ENCODE peak calls at places on chromosomes 2 and 18, in five cellular contexts. F, V, O, B and K are unnamed samples.

GRCh38 chr2:201465524-201465971 is 14.0 kb downstream of the STRADB start:
- DNase-seq in F (no peak), V (peak; percentile 15), O (no peak), B (no peak), K (no peak)

GRCh38 chr2:169815849-169816248 is 8.9 kb downstream of the METTL5 start:
- DNase-seq in F (no peak), V (peak; percentile 49), O (no peak), B (no peak), K (no peak)

GRCh38 chr18:79299711-79300110 is 96.0 kb upstream of the NFATC1 start:
- DNase-seq in F (no peak), V (no peak), O (no peak), B (no peak), K (no peak)

GRCh38 chr2:12177052-12177994 is 430.9 kb downstream of the LPIN1 start:
- DNase-seq in F (peak; percentile 57), V (peak; percentile 84), O (no peak), B (peak; percentile 48), K (peak; percentile 67)

GRCh38 chr18:77067315-77068061 is 65.1 kb downstream of the MBP start:
- DNase-seq in F (no peak), V (peak; percentile 95), O (no peak), B (peak; percentile 90), K (peak; percentile 81)

GRCh38 chr2:240672076-240672700 is 10.5 kb downstream of the AQP12B start:
- DNase-seq in F (no peak), V (no peak), O (no peak), B (no peak), K (no peak)

GRCh38 chr2:12637754-12638153 is 79.0 kb upstream of the TRIB2 start:
- DNase-seq in F (no peak), V (peak; percentile 20), O (no peak), B (no peak), K (no peak)

GRCh38 chr2:45220227-45220626 is 211.0 kb upstream of the SIX2 start:
- DNase-seq in F (no peak), V (peak; percentile 27), O (no peak), B (no peak), K (no peak)

GRCh38 chr2:232839680-232840079 is 30.4 kb upstream of the SNORC start:
- DNase-seq in F (no peak), V (no peak), O (peak; percentile 45), B (no peak), K (peak; percentile 71)

GRCh38 chr2:45302011-45302325 is 292.7 kb upstream of the SIX2 start:
- DNase-seq in F (no peak), V (no peak), O (no peak), B (no peak), K (no peak)

GRCh38 chr18:434410-434809 is 66.1 kb downstream of the COLEC12 start:
- DNase-seq in F (no peak), V (peak; percentile 17), O (no peak), B (no peak), K (no peak)

GRCh38 chr2:202494300-202494699 is 118.2 kb downstream of the BMPR2 start:
- DNase-seq in F (no peak), V (peak; percentile 92), O (no peak), B (no peak), K (no peak)

GRCh38 chr2:107197601-107198000 is 311.6 kb upstream of the ST6GAL2 start:
- DNase-seq in F (no peak), V (no peak), O (no peak), B (no peak), K (no peak)

GRCh38 chr2:144509548-144510205 is 10.2 kb downstream of the ZEB2 start:
- DNase-seq in F (no peak), V (peak; percentile 61), O (no peak), B (no peak), K (no peak)

GRCh38 chr18:36297419-36298112 is at the start of gene FHOD3:
- DNase-seq in F (no peak), V (peak; percentile 28), O (peak; percentile 73), B (no peak), K (peak; percentile 87)

GRCh38 chr18:9736942-9737813 is 29.1 kb downstream of the RAB31 start:
- DNase-seq in F (no peak), V (no peak), O (no peak), B (peak; percentile 72), K (no peak)

GRCh38 chr2:129711816-129712420 is 267.5 kb upstream of the RAB6C start:
- DNase-seq in F (no peak), V (no peak), O (no peak), B (no peak), K (no peak)

GRCh38 chr2:104889261-104890091 is 35.6 kb downstream of the POU3F3 start:
- DNase-seq in F (peak; percentile 34), V (no peak), O (no peak), B (no peak), K (no peak)

GRCh38 chr2:175914846-175915245 is 87.2 kb downstream of the LNPK start:
- DNase-seq in F (no peak), V (no peak), O (no peak), B (no peak), K (no peak)

GRCh38 chr18:62778976-62779869 is 63.9 kb downstream of the PHLPP1 start:
- DNase-seq in F (no peak), V (no peak), O (no peak), B (no peak), K (no peak)

GRCh38 chr2:133821107-133821760 is 253.0 kb upstream of the NCKAP5 start:
- DNase-seq in F (no peak), V (peak; percentile 75), O (no peak), B (no peak), K (no peak)

GRCh38 chr2:28750316-28751101 is 1.1 kb upstream of the PPP1CB start:
- DNase-seq in F (peak; percentile 39), V (peak; percentile 48), O (peak; percentile 28), B (no peak), K (no peak)

GRCh38 chr2:111185496-111186022 is 64.8 kb downstream of the BCL2L11 start:
- DNase-seq in F (no peak), V (no peak), O (peak; percentile 85), B (no peak), K (peak; percentile 70)

GRCh38 chr2:11315074-11315705 is 29.2 kb downstream of the ROCK2 start:
- DNase-seq in F (no peak), V (no peak), O (no peak), B (no peak), K (no peak)

GRCh38 chr2:227504700-227505099 is 32.7 kb downstream of the AGFG1 start:
- DNase-seq in F (no peak), V (peak; percentile 77), O (no peak), B (no peak), K (no peak)

GRCh38 chr2:188645982-188646381 is 328.2 kb upstream of the COL3A1 start:
- DNase-seq in F (no peak), V (no peak), O (no peak), B (no peak), K (no peak)

GRCh38 chr2:187627153-187627552 is 72.9 kb upstream of the TFPI start:
- DNase-seq in F (no peak), V (no peak), O (no peak), B (no peak), K (no peak)

GRCh38 chr2:145049475-145049874 is 529.6 kb upstream of the ZEB2 start:
- DNase-seq in F (no peak), V (no peak), O (no peak), B (no peak), K (no peak)

GRCh38 chr2:68367918-68368656 is 3.0 kb downstream of the PLEK start:
- DNase-seq in F (no peak), V (no peak), O (no peak), B (no peak), K (no peak)

GRCh38 chr2:16005819-16006536 is 65.6 kb downstream of the MYCN start:
- DNase-seq in F (no peak), V (no peak), O (no peak), B (no peak), K (peak; percentile 35)

GRCh38 chr2:32357545-32358482 is 991 bp downstream of the BIRC6 start:
- DNase-seq in F (peak; percentile 62), V (peak; percentile 38), O (peak; percentile 60), B (no peak), K (peak; percentile 78)

DNA sequence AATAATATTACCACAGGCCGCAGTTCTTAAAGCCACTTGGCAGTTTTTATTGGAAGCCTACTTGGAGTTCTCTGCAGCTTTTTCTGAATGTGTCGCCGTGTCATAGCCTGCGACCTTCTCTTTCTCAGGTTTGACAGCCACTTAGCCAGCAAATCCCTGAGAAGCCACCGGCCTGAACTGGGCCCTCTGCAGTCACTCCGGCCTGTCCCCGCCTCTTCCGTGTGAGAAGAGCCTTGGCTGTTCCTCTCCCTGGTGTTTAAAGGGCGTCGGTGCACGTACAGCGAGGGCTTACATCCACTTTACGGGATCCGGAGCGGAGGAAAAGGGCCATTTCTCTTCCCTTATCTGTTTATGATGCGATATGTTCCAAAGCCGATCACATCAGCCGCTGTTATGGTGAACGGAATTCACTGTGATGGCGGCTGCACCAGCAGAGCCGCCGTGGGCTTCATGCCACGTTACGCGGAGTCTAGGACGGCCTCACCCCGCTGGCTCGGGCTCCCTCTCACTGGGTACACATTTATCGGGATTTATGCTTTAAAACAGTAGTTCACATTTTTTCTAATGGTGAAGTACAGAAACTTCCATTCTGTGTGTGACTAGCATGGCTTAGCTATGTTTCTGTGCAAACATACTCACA is 66.8 kb downstream of the GBX2 start:
- DNase-seq in F (no peak), V (no peak), O (no peak), B (no peak), K (no peak)
- TF ChIP-seq CTCF in F (no peak), V (no peak), O (no peak), B (no peak), K (no peak)

GRCh38 chr18:45651269-45651668 is 36.0 kb downstream of the SLC14A2 start:
- DNase-seq in F (no peak), V (no peak), O (no peak), B (no peak), K (no peak)
- H3K27ac ChIP-seq in F (no peak overlapping the region), V (no peak overlapping the region), O (no peak overlapping the region), B (no peak overlapping the region), K (no peak overlapping the region)

GRCh38 chr2:96105152-96105915 is 11.0 kb downstream of the ADRA2B start:
- DNase-seq in F (no peak), V (no peak), O (no peak), B (no peak), K (peak; percentile 13)
- H3K4me1 ChIP-seq in F (no peaks in the 10 kb centered on the region), V (no peaks in the 10 kb centered on the region), O (no peaks in the 10 kb centered on the region), B (peaks cover 3% of the 10 kb centered on the region), K (no peaks in the 10 kb centered on the region)

GRCh38 chr2:98759827-98760625 is 29.1 kb upstream of the MGAT4A start:
- DNase-seq in F (peak; percentile 50), V (no peak), O (no peak), B (no peak), K (no peak)

GRCh38 chr2:98761909-98762308 is 31.0 kb upstream of the MGAT4A start:
- DNase-seq in F (no peak), V (no peak), O (no peak), B (no peak), K (no peak)

GRCh38 chr2:98761267-98761781 is 30.4 kb upstream of the MGAT4A start:
- DNase-seq in F (peak; percentile 72), V (no peak), O (no peak), B (no peak), K (no peak)

GRCh38 chr2:98759338-98759737 is 28.4 kb upstream of the MGAT4A start:
- DNase-seq in F (peak; percentile 66), V (no peak), O (no peak), B (no peak), K (no peak)

DNA sequence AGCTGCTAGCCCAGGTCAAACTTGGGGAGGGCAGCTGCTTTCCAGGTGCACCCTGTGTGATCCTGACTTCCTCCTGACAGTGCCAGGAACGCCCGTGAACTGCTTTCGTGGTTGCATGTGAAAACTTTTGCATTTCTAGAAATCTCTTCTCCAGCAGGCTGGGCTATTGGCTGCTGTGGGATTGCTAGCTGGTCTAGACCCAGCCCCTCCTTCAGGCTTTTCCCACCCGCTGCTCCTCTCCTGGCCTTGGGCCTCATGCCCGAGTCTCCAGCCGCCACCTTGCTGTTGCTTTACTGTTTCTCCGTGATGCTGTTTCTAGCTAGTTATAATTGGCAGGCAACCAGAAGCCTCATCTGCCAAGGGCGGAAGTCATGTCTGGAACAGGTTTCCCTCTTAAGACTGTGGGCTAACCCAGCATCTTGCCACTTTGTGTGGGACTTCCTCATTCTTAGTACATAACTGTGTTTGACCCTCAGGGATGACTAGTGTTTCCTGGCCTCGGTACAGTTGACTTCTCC is 27.0 kb upstream of the MGAT4A start:
- DNase-seq in F (peak; percentile 93), V (peak; percentile 71), O (peak; percentile 77), B (no peak), K (peak; percentile 81)
- TF ChIP-seq CTCF in F (no peak), V (no peak), O (no peak), B (no peak), K (no peak)